ENCODE peak calls at places on chromosomes 3 and 15, in five cellular contexts. D is fibroblast of pulmonary artery; E is CD8-positive, alpha-beta T cell; Z is astrocyte of the spinal cord; Q is bronchial epithelial cell. I is an unnamed sample.

GRCh38 chr3:129556890-129557736 is 14.1 kb downstream of the H1-8 start:
- DNase-seq in D (no peak), Q (no peak), E (no peak), Z (peak), I (no peak)

GRCh38 chr3:54951405-54951804 is 23.5 kb upstream of the LRTM1 start:
- DNase-seq in Z (peak), D (peak), Q (peak), E (no peak), I (peak)

GRCh38 chr15:58396181-58396580 is 35.6 kb upstream of the LIPC start:
- DNase-seq in D (peak), Z (peak), E (no peak), Q (peak), I (peak)

GRCh38 chr15:81338422-81339007 is 14.6 kb upstream of the STARD5 start:
- DNase-seq in Z (peak), Q (peak), D (peak), E (no peak), I (peak)

GRCh38 chr15:36371509-36371908 is 207.9 kb upstream of the CDIN1 start:
- DNase-seq in Z (peak), D (no peak), E (no peak), Q (peak), I (no peak)

GRCh38 chr3:149534671-149535394 is 60.3 kb downstream of the TM4SF4 start:
- DNase-seq in Z (peak), Q (no peak), D (peak), E (no peak), I (peak)

GRCh38 chr3:158105710-158106438 is at the start of gene SHOX2:
- DNase-seq in E (no peak), Z (peak), Q (no peak), D (peak), I (no peak)

GRCh38 chr3:161567962-161568361 is 71.4 kb downstream of the OTOL1 start:
- DNase-seq in Z (no peak), D (peak), E (no peak), Q (no peak), I (no peak)

GRCh38 chr3:130893240-130894129 is at the start of gene ATP2C1:
- DNase-seq in Q (peak), Z (peak), E (peak), D (peak), I (peak)

GRCh38 chr3:130820976-130821375 is 72.9 kb upstream of the ATP2C1 start:
- DNase-seq in Z (peak), Q (peak), E (no peak), D (peak), I (peak)

GRCh38 chr15:53305101-53305500 is 454.4 kb downstream of the WDR72 start:
- DNase-seq in D (no peak), Q (no peak), Z (no peak), E (no peak), I (no peak)

GRCh38 chr15:60844431-60845174 is 365.7 kb upstream of the ICE2 start:
- DNase-seq in Q (no peak), D (no peak), Z (no peak), E (peak), I (no peak)

GRCh38 chr3:177894021-177894690 is 642.1 kb upstream of the KCNMB2 start:
- DNase-seq in Z (no peak), D (no peak), E (no peak), Q (no peak), I (no peak)

GRCh38 chr3:45507820-45508317 is 86.7 kb upstream of the LIMD1 start:
- DNase-seq in E (no peak), Z (peak), D (peak), Q (peak), I (peak)

GRCh38 chr15:69060744-69061143 is 46.2 kb downstream of the NOX5 start:
- DNase-seq in E (no peak), D (no peak), Z (no peak), Q (peak), I (no peak)

GRCh38 chr3:24354230-24354629 is 140.4 kb downstream of the THRB start:
- DNase-seq in Z (no peak), D (no peak), E (no peak), Q (no peak), I (no peak)

GRCh38 chr3:145246291-145246690 is 914.7 kb downstream of the PLOD2 start:
- DNase-seq in Q (no peak), Z (no peak), D (no peak), E (no peak), I (no peak)

GRCh38 chr15:25860885-25861866 is 2.0 kb downstream of the ATP10A start:
- DNase-seq in Z (no peak), Q (no peak), E (no peak), D (no peak), I (no peak)

GRCh38 chr3:136149569-136150136 is 46.5 kb downstream of the MSL2 start:
- DNase-seq in Z (peak), E (no peak), Q (peak), D (peak), I (peak)

GRCh38 chr3:167568634-167569033 is 85.1 kb downstream of the WDR49 start:
- DNase-seq in Z (no peak), E (no peak), Q (no peak), D (no peak), I (no peak)

GRCh38 chr3:136955813-136956212 is 2.0 kb upstream of the IL20RB start:
- DNase-seq in E (no peak), Q (peak), D (peak), Z (peak), I (peak)

GRCh38 chr3:147773236-147773635 is 364.1 kb downstream of the ZIC1 start:
- DNase-seq in E (no peak), D (no peak), Q (no peak), Z (no peak), I (no peak)

GRCh38 chr3:59442056-59442455 is 392.2 kb upstream of the CFAP20DC start:
- DNase-seq in E (no peak), Z (no peak), D (no peak), Q (no peak), I (no peak)

GRCh38 chr3:7289113-7289512 is 428.2 kb downstream of the GRM7 start:
- DNase-seq in Z (no peak), Q (no peak), D (peak), E (no peak), I (no peak)

GRCh38 chr15:36208868-36209582 is 370.4 kb upstream of the CDIN1 start:
- DNase-seq in E (no peak), Z (peak), D (peak), Q (no peak), I (no peak)

GRCh38 chr3:39088889-39089288 is 18.5 kb downstream of the GORASP1 start:
- DNase-seq in E (no peak), Q (peak), Z (no peak), D (peak), I (peak)

GRCh38 chr3:113560265-113560664 is 27.9 kb downstream of the SIDT1 start:
- DNase-seq in D (no peak), Q (no peak), Z (no peak), E (no peak), I (no peak)

GRCh38 chr3:102400142-102400541 is 34.7 kb upstream of the ZPLD1 start:
- DNase-seq in D (no peak), Q (peak), Z (peak), E (no peak), I (no peak)

GRCh38 chr3:133457465-133458067 is 57.7 kb downstream of the BFSP2 start:
- DNase-seq in Z (no peak), Q (peak), E (no peak), D (peak), I (no peak)
- TF ChIP-seq CTCF in Z (peak), Q (no peak), E (peak), D (peak), I (peak)

GRCh38 chr3:13655074-13655913 is 106.4 kb downstream of the FBLN2 start:
- DNase-seq in Q (no peak), E (peak), Z (no peak), D (peak), I (no peak)
- TF ChIP-seq CTCF in Q (peak), E (peak), Z (peak), D (no peak), I (peak)

GRCh38 chr3:53346514-53346913 is 829 bp downstream of the DCP1A start:
- DNase-seq in D (no peak), Q (peak), E (no peak), Z (peak), I (no peak)

GRCh38 chr3:53346922-53347260 is 452 bp downstream of the DCP1A start:
- DNase-seq in D (no peak), Q (no peak), Z (no peak), E (no peak), I (no peak)

GRCh38 chr3:53347261-53348064 is at the start of gene DCP1A:
- DNase-seq in E (peak), Q (peak), D (peak), Z (peak), I (peak)

GRCh38 chr3:53354945-53355498 is 7.7 kb upstream of the DCP1A start:
- DNase-seq in D (peak), Q (peak), Z (peak), E (no peak), I (peak)

DNA sequence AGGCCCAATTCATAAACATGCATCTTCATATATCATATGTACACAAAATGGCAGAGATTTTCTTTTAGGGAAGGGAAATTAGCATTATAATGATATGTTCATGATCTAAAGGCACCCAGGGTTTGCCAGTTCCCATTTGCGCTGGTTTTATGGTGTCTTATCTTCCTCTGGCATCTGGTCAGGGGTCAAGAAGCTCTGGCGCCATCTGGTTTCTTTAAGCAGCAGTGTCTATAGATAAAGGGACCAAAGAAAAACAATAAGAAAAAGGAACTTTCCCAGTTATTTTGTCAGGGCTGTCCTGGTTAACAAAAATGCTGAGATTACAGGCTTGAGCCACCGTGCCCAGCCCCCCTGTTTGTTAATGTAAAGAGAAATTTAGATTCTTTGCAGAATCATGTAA is 3.3 kb upstream of the DCP1A start:
- DNase-seq in Q (peak), E (no peak), Z (no peak), D (no peak), I (peak)
- TF ChIP-seq CTCF in Q (peak), E (no peak), Z (peak), D (peak), I (peak)

GRCh38 chr3:20041197-20041780 is 1.0 kb downstream of the KAT2B start:
- DNase-seq in E (peak), Z (peak), Q (peak), D (peak), I (peak)
- TF ChIP-seq CTCF in E (no peak), Z (no peak), Q (no peak), D (no peak), I (no peak)

GRCh38 chr15:48922046-48922445 is 41.7 kb downstream of the SHC4 start:
- DNase-seq in Q (no peak), Z (no peak), E (no peak), D (no peak), I (no peak)
- TF ChIP-seq CTCF in Q (no peak), Z (no peak), E (no peak), D (no peak), I (no peak)

GRCh38 chr3:25663324-25664065 is 1.2 kb downstream of the TOP2B start:
- DNase-seq in Q (peak), D (peak), E (peak), Z (peak), I (no peak)
- TF ChIP-seq CTCF in Q (no peak), D (no peak), E (no peak), Z (no peak), I (no peak)

GRCh38 chr3:123085293-123085949 is 18.6 kb downstream of the PDIA5 start:
- DNase-seq in D (no peak), Z (no peak), E (no peak), Q (no peak), I (no peak)

GRCh38 chr3:123089611-123090301 is 22.9 kb downstream of the PDIA5 start:
- DNase-seq in D (no peak), E (no peak), Q (no peak), Z (no peak), I (no peak)

GRCh38 chr3:123090700-123091585 is 24.1 kb downstream of the PDIA5 start:
- DNase-seq in Q (no peak), Z (no peak), D (no peak), E (no peak), I (no peak)

GRCh38 chr3:123086110-123086642 is 19.4 kb downstream of the PDIA5 start:
- DNase-seq in Q (no peak), Z (no peak), E (no peak), D (no peak), I (no peak)

GRCh38 chr3:123088360-123088759 is 21.5 kb downstream of the PDIA5 start:
- DNase-seq in E (no peak), D (no peak), Q (no peak), Z (no peak), I (no peak)
- TF ChIP-seq CTCF in E (no peak), D (no peak), Q (no peak), Z (no peak), I (no peak)

DNA sequence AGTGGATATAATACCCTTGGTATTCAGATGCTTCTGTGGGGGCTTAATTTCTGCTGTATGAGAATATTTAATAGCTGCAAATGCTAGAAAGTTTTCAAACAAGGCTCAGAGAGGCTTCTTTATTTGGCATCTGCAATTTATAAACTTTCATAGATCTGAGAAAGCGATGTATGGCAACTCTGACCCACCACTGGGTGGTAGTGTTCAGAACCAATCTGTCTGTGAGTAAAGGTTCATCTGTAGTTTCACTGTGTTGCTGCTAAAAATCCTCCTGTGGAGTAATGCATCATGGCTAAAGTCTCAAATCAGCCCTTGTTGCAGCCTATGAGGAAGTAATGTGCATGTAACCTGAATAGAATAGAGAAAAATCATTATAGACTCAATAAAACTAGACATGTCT is 47.4 kb downstream of the CLSTN2 start:
- DNase-seq in Z (peak), E (no peak), D (no peak), Q (peak), I (no peak)
- TF ChIP-seq CTCF in Z (peak), E (no peak), D (no peak), Q (peak), I (peak)

DNA sequence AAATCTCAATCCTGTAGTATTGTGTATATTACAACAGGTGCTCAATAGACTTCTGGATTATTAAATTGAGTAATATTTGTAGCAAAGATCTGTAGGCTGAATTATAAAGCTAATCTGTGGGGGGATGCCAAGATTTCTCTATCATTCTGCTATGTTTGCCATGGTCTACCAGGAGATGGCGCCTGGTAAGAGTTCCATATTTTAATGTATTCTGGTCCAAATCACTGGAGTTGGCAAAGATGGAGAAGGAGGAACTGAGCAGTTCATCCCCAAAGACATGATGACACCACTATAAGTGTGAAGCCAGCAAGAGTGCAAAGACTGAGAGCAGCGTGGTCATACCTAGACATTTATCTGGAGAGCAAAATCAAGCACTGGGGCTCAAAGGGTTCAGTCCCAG is 340.8 kb upstream of the TPRG1 start:
- DNase-seq in E (no peak), D (peak), Z (no peak), Q (no peak), I (no peak)
- TF ChIP-seq CTCF in E (no peak), D (peak), Z (peak), Q (no peak), I (peak)

I was measured in brain microvascular endothelial cell.